ENCODE peak calls at places on chromosomes 12 and 14, in four cellular contexts. One of them, this sample, is unnamed. For H3K4me1, the result is how much of the 10 kb centered on the place peaks cover.

GRCh38 chr12:49609059-49609874 is 3.8 kb upstream of the FAM186B start:
- DNase-seq in Karpas-422: no peak
- DNase-seq in pancreas: no peak
- DNase-seq in IMR-90: no peak
- DNase-seq in this sample: no peak

GRCh38 chr14:22915886-22916521 is 2.9 kb downstream of the RBM23 start:
- DNase-seq in Karpas-422: no peak
- DNase-seq in pancreas: no peak
- DNase-seq in IMR-90: no peak
- DNase-seq in this sample: peak

GRCh38 chr14:82438416-82438815 is 904.8 kb upstream of the SEL1L start:
- DNase-seq in Karpas-422: no peak
- DNase-seq in pancreas: no peak
- DNase-seq in IMR-90: no peak
- DNase-seq in this sample: no peak

GRCh38 chr14:89489796-89490506 is 72.9 kb upstream of the FOXN3 start:
- DNase-seq in Karpas-422: no peak
- DNase-seq in pancreas: no peak
- DNase-seq in IMR-90: peak
- DNase-seq in this sample: no peak

GRCh38 chr14:73662439-73663056 is 17.8 kb downstream of the DNAL1 start:
- DNase-seq in Karpas-422: no peak
- DNase-seq in pancreas: no peak
- DNase-seq in IMR-90: peak
- DNase-seq in this sample: no peak

GRCh38 chr12:49644620-49644994 is 21.2 kb downstream of the PRPF40B start:
- DNase-seq in Karpas-422: peak
- DNase-seq in pancreas: peak
- DNase-seq in IMR-90: peak
- DNase-seq in this sample: peak

GRCh38 chr14:77007339-77007974 is 21.1 kb downstream of the IRF2BPL start:
- DNase-seq in Karpas-422: no peak
- DNase-seq in pancreas: peak
- DNase-seq in IMR-90: no peak
- DNase-seq in this sample: no peak

GRCh38 chr12:11631288-11631687 is 18.2 kb upstream of the ETV6 start:
- DNase-seq in Karpas-422: no peak
- DNase-seq in pancreas: no peak
- DNase-seq in IMR-90: no peak
- DNase-seq in this sample: no peak

GRCh38 chr12:105091495-105092206 is 7.4 kb upstream of the ALDH1L2 start:
- DNase-seq in Karpas-422: no peak
- DNase-seq in pancreas: no peak
- DNase-seq in IMR-90: no peak
- DNase-seq in this sample: no peak

GRCh38 chr12:1590083-1590979 is 4.0 kb downstream of the FBXL14 start:
- DNase-seq in Karpas-422: no peak
- DNase-seq in pancreas: no peak
- DNase-seq in IMR-90: peak
- DNase-seq in this sample: peak

GRCh38 chr12:77328326-77328725 is 263.0 kb upstream of the E2F7 start:
- DNase-seq in Karpas-422: no peak
- DNase-seq in pancreas: no peak
- DNase-seq in IMR-90: no peak
- DNase-seq in this sample: no peak

GRCh38 chr14:43540948-43541347 is 966.1 kb downstream of the FSCB start:
- DNase-seq in Karpas-422: no peak
- DNase-seq in pancreas: no peak
- DNase-seq in IMR-90: no peak
- DNase-seq in this sample: no peak

GRCh38 chr12:116346751-116347150 is 69.3 kb upstream of the MED13L start:
- DNase-seq in Karpas-422: no peak
- DNase-seq in pancreas: no peak
- DNase-seq in IMR-90: peak
- DNase-seq in this sample: no peak

GRCh38 chr12:14771651-14772137 is 31.6 kb downstream of the WBP11 start:
- DNase-seq in Karpas-422: no peak
- DNase-seq in pancreas: no peak
- DNase-seq in IMR-90: no peak
- DNase-seq in this sample: no peak

GRCh38 chr12:69161835-69162234 is 77.5 kb upstream of the CPSF6 start:
- DNase-seq in Karpas-422: no peak
- DNase-seq in pancreas: no peak
- DNase-seq in IMR-90: no peak
- DNase-seq in this sample: no peak

GRCh38 chr12:110912263-110912662 is 8.1 kb downstream of the MYL2 start:
- DNase-seq in Karpas-422: no peak
- DNase-seq in pancreas: no peak
- DNase-seq in IMR-90: no peak
- DNase-seq in this sample: no peak

GRCh38 chr14:51095854-51096823 is 1.2 kb upstream of the TRIM9 start:
- DNase-seq in Karpas-422: peak
- DNase-seq in pancreas: no peak
- DNase-seq in IMR-90: peak
- DNase-seq in this sample: peak

GRCh38 chr12:113852695-113853490 is 113.2 kb downstream of the RBM19 start:
- DNase-seq in Karpas-422: no peak
- DNase-seq in pancreas: no peak
- DNase-seq in IMR-90: no peak
- DNase-seq in this sample: no peak

GRCh38 chr12:106118278-106118820 is 20.4 kb downstream of the NUAK1 start:
- DNase-seq in Karpas-422: no peak
- DNase-seq in pancreas: no peak
- DNase-seq in IMR-90: no peak
- DNase-seq in this sample: no peak
- H3K4me1 ChIP-seq in Karpas-422: under half
- H3K4me1 ChIP-seq in pancreas: under half
- H3K4me1 ChIP-seq in IMR-90: under half
- H3K4me1 ChIP-seq in this sample: half or more

GRCh38 chr14:100105357-100106169 is 40.3 kb downstream of the EVL start:
- DNase-seq in Karpas-422: no peak
- DNase-seq in pancreas: no peak
- DNase-seq in IMR-90: no peak
- DNase-seq in this sample: peak
- H3K4me1 ChIP-seq in Karpas-422: under half
- H3K4me1 ChIP-seq in pancreas: under half
- H3K4me1 ChIP-seq in IMR-90: under half
- H3K4me1 ChIP-seq in this sample: half or more

DNA sequence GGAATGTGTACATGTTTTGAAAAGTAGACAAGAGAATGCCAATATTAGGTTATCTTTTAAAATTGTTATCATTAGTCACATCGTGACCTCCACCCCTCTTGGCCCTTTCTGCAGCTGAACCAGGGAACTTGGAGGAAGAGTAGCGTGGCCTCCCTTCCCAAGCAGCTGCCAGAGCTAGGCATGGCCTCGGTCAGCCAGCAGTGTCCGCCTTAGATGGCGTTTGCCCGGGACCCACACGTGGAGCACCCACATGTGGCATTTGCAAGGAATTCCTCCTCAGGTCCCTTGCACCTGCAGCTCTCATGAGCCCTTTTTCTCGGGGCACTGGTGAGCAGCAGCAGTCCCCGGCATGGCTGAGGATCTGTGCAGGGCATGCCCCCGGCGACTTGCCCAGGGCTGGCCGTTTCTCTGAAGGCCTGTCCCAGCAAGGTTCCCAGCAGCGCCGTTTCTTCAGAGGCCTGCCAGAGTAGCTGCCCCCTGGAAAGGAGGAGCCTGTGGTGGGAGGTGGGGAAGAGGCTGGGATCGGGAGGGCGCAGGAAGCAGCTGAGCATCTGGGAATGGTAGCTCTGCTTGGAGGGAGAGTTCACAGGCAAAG is 10.8 kb downstream of the JDP2 start:
- DNase-seq in Karpas-422: no peak
- DNase-seq in pancreas: no peak
- DNase-seq in IMR-90: no peak
- DNase-seq in this sample: no peak
- H3K4me1 ChIP-seq in Karpas-422: half or more
- H3K4me1 ChIP-seq in pancreas: under half
- H3K4me1 ChIP-seq in IMR-90: under half
- H3K4me1 ChIP-seq in this sample: under half

GRCh38 chr12:54330442-54330841 is 5.5 kb downstream of the COPZ1 start:
- DNase-seq in Karpas-422: no peak
- DNase-seq in pancreas: no peak
- DNase-seq in IMR-90: no peak
- DNase-seq in this sample: no peak

GRCh38 chr12:54333420-54334034 is 8.6 kb downstream of the COPZ1 start:
- DNase-seq in Karpas-422: no peak
- DNase-seq in pancreas: no peak
- DNase-seq in IMR-90: no peak
- DNase-seq in this sample: no peak

GRCh38 chr12:54329756-54330155 is 4.8 kb downstream of the COPZ1 start:
- DNase-seq in Karpas-422: no peak
- DNase-seq in pancreas: no peak
- DNase-seq in IMR-90: no peak
- DNase-seq in this sample: no peak

GRCh38 chr12:54328595-54329337 is 3.8 kb downstream of the COPZ1 start:
- DNase-seq in Karpas-422: no peak
- DNase-seq in pancreas: no peak
- DNase-seq in IMR-90: no peak
- DNase-seq in this sample: no peak

GRCh38 chr12:54331461-54331860 is 6.5 kb downstream of the COPZ1 start:
- DNase-seq in Karpas-422: no peak
- DNase-seq in pancreas: no peak
- DNase-seq in IMR-90: no peak
- DNase-seq in this sample: no peak
- H3K4me1 ChIP-seq in Karpas-422: under half
- H3K4me1 ChIP-seq in pancreas: under half
- H3K4me1 ChIP-seq in IMR-90: under half
- H3K4me1 ChIP-seq in this sample: under half

DNA sequence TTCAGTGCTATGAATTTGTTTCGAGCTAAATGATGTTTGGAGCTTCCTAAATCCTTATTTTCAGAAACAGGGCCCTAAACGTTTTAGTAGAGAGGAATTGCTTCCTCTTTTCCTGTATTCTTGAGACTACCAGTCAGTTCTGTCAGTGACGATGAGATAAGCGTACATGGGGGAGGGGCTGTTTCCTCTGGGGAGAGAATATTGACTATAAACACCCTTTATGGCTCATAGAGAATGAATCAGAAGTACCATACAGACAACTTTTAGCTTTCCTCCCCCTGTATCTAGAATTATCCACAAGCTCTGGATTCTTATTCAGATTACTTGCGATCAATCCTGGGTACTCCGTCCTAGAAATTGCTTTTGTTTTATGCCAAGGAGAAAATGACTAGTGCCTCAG is 5.1 kb downstream of the TBK1 start:
- DNase-seq in Karpas-422: no peak
- DNase-seq in pancreas: no peak
- DNase-seq in IMR-90: peak
- DNase-seq in this sample: no peak
- H3K4me1 ChIP-seq in Karpas-422: under half
- H3K4me1 ChIP-seq in pancreas: under half
- H3K4me1 ChIP-seq in IMR-90: under half
- H3K4me1 ChIP-seq in this sample: under half

DNA sequence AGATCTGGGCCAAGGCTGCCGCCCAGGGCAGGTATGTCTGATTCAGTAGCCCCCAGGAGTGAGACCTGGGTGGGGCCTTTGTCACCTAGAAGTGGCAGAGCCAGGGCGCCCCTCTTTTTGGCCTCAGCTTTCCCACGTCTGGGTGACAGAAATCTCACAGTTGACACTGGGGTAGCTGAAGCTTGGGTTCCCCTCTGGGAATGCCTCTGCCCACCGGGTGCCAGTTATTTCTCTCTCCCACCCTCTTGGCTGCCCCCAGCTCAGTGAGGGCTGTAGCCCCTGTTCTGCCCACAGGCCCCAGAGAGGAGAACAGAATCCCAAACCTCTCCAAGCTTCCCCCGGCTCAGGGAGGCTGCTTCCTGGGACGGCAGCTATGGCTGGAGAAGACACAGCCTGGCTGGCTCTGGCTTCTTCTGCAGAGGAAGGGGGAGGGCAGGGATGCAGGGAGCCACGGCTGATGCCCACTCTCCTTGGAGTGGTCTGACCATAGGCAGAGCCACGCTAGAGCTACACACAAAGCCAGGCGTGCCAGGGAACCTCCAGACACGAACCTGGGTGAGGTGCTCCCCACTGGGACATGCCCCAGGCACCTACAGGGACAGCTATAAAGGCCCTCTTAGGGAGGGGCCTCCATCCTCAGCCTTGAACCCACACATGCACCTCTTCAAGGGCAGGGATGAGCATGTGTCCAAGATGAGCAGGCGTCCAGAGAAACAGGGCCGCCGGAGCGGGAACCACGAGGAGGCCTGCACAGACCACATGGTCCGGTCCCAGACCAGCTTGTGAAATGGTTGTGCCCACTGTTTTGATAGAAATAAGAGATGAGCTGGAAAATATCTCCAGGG is 51.7 kb downstream of the BEGAIN start:
- DNase-seq in Karpas-422: no peak
- DNase-seq in pancreas: peak
- DNase-seq in IMR-90: no peak
- DNase-seq in this sample: no peak
- H3K4me1 ChIP-seq in Karpas-422: under half
- H3K4me1 ChIP-seq in pancreas: under half
- H3K4me1 ChIP-seq in IMR-90: under half
- H3K4me1 ChIP-seq in this sample: under half

GRCh38 chr14:92961567-92961855 is 38.6 kb downstream of the CHGA start:
- DNase-seq in Karpas-422: no peak
- DNase-seq in pancreas: peak
- DNase-seq in IMR-90: no peak
- DNase-seq in this sample: no peak

GRCh38 chr14:92962031-92962830 is 39.3 kb downstream of the CHGA start:
- DNase-seq in Karpas-422: no peak
- DNase-seq in pancreas: peak
- DNase-seq in IMR-90: no peak
- DNase-seq in this sample: no peak

GRCh38 chr14:92963301-92964123 is 40.6 kb downstream of the CHGA start:
- DNase-seq in Karpas-422: no peak
- DNase-seq in pancreas: peak
- DNase-seq in IMR-90: no peak
- DNase-seq in this sample: no peak

GRCh38 chr14:92964124-92965109 is 41.5 kb downstream of the CHGA start:
- DNase-seq in Karpas-422: no peak
- DNase-seq in pancreas: peak
- DNase-seq in IMR-90: no peak
- DNase-seq in this sample: no peak

DNA sequence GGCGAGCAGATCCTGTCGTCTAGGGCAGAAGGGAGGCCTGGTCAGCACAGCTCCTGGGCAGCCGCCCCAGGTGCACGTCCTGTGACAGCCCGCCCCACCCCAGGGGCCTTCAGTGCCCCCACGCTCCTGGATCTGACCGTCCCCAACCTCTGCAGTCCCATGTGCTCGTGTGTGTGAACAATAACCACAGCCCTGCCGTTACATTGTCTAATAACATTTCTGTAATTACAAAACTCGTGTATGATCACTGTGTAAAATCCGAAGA is 39.8 kb downstream of the CHGA start:
- DNase-seq in Karpas-422: no peak
- DNase-seq in pancreas: no peak
- DNase-seq in IMR-90: no peak
- DNase-seq in this sample: no peak
- H3K4me1 ChIP-seq in Karpas-422: under half
- H3K4me1 ChIP-seq in pancreas: under half
- H3K4me1 ChIP-seq in IMR-90: under half
- H3K4me1 ChIP-seq in this sample: under half

GRCh38 chr12:56635539-56636117 is 5.5 kb upstream of the BAZ2A start:
- DNase-seq in Karpas-422: no peak
- DNase-seq in pancreas: no peak
- DNase-seq in IMR-90: no peak
- DNase-seq in this sample: no peak
- H3K4me1 ChIP-seq in Karpas-422: half or more
- H3K4me1 ChIP-seq in pancreas: under half
- H3K4me1 ChIP-seq in IMR-90: under half
- H3K4me1 ChIP-seq in this sample: half or more